ENCODE peak calls at places on chromosomes 1 and 21, in eight cellular contexts. One of them, this sample, is unnamed.
A peak's percentile ranks its signal among the peaks of the same experiment; 100 is the strongest.

GRCh38 chr1:207938016-207938415 is 27.1 kb upstream of the CD34 start:
- DNase-seq in keratinocyte: no peak
- DNase-seq in PC-3: peak; percentile 96
- DNase-seq in fibroblast of lung: no peak
- DNase-seq in HCT116: no peak
- DNase-seq in GM23338: no peak
- DNase-seq in OCI-LY7: no peak
- DNase-seq in SK-N-SH: no peak
- DNase-seq in this sample: no peak

GRCh38 chr1:47848985-47849610 is 148.1 kb downstream of the TRABD2B start:
- DNase-seq in GM23338: no peak
- DNase-seq in OCI-LY7: no peak
- DNase-seq in keratinocyte: no peak
- DNase-seq in PC-3: no peak
- DNase-seq in fibroblast of lung: no peak
- DNase-seq in HCT116: no peak
- DNase-seq in SK-N-SH: peak; percentile 84
- DNase-seq in this sample: no peak

GRCh38 chr1:150971583-150972416 is 2.8 kb downstream of the CERS2 start:
- DNase-seq in fibroblast of lung: peak; percentile 24
- DNase-seq in HCT116: no peak
- DNase-seq in SK-N-SH: peak; percentile 39
- DNase-seq in keratinocyte: no peak
- DNase-seq in PC-3: no peak
- DNase-seq in GM23338: peak; percentile 67
- DNase-seq in OCI-LY7: peak; percentile 32
- DNase-seq in this sample: peak; percentile 50

GRCh38 chr1:10510520-10511493 is 36.1 kb downstream of the PEX14 start:
- DNase-seq in PC-3: peak; percentile 93
- DNase-seq in HCT116: peak; percentile 24
- DNase-seq in fibroblast of lung: peak; percentile 88
- DNase-seq in SK-N-SH: no peak
- DNase-seq in keratinocyte: peak; percentile 72
- DNase-seq in OCI-LY7: no peak
- DNase-seq in GM23338: no peak
- DNase-seq in this sample: no peak

GRCh38 chr1:8844421-8845063 is 27.1 kb upstream of the RERE start:
- DNase-seq in OCI-LY7: no peak
- DNase-seq in SK-N-SH: peak; percentile 80
- DNase-seq in HCT116: no peak
- DNase-seq in fibroblast of lung: no peak
- DNase-seq in keratinocyte: no peak
- DNase-seq in GM23338: no peak
- DNase-seq in PC-3: no peak
- DNase-seq in this sample: no peak

GRCh38 chr1:41980872-41981653 is 62.3 kb upstream of the HIVEP3 start:
- DNase-seq in OCI-LY7: no peak
- DNase-seq in PC-3: peak; percentile 58
- DNase-seq in fibroblast of lung: no peak
- DNase-seq in GM23338: peak; percentile 6
- DNase-seq in keratinocyte: no peak
- DNase-seq in HCT116: no peak
- DNase-seq in SK-N-SH: no peak
- DNase-seq in this sample: no peak

GRCh38 chr1:25619101-25619890 is 2.7 kb downstream of the MAN1C1 start:
- DNase-seq in OCI-LY7: peak; percentile 66
- DNase-seq in PC-3: peak; percentile 19
- DNase-seq in GM23338: peak; percentile 84
- DNase-seq in HCT116: no peak
- DNase-seq in fibroblast of lung: peak; percentile 24
- DNase-seq in keratinocyte: no peak
- DNase-seq in SK-N-SH: peak; percentile 79
- DNase-seq in this sample: peak; percentile 84

GRCh38 chr1:239997515-239998311 is 94.0 kb upstream of the FMN2 start:
- DNase-seq in OCI-LY7: no peak
- DNase-seq in GM23338: peak; percentile 83
- DNase-seq in fibroblast of lung: no peak
- DNase-seq in PC-3: no peak
- DNase-seq in HCT116: no peak
- DNase-seq in SK-N-SH: peak; percentile 89
- DNase-seq in keratinocyte: no peak
- DNase-seq in this sample: peak; percentile 74

GRCh38 chr1:7896994-7897393 is 43.6 kb downstream of the TNFRSF9 start:
- DNase-seq in fibroblast of lung: no peak
- DNase-seq in keratinocyte: no peak
- DNase-seq in SK-N-SH: no peak
- DNase-seq in OCI-LY7: no peak
- DNase-seq in HCT116: no peak
- DNase-seq in PC-3: peak; percentile 82
- DNase-seq in GM23338: no peak
- DNase-seq in this sample: no peak

GRCh38 chr21:42447182-42447581 is 43.5 kb downstream of the UBASH3A start:
- DNase-seq in fibroblast of lung: no peak
- DNase-seq in keratinocyte: no peak
- DNase-seq in HCT116: no peak
- DNase-seq in OCI-LY7: no peak
- DNase-seq in PC-3: no peak
- DNase-seq in GM23338: no peak
- DNase-seq in SK-N-SH: no peak
- DNase-seq in this sample: no peak

GRCh38 chr1:65493792-65494191 is 73.3 kb downstream of the LEPR start:
- DNase-seq in fibroblast of lung: peak; percentile 49
- DNase-seq in SK-N-SH: no peak
- DNase-seq in OCI-LY7: no peak
- DNase-seq in keratinocyte: no peak
- DNase-seq in PC-3: no peak
- DNase-seq in GM23338: no peak
- DNase-seq in HCT116: no peak
- DNase-seq in this sample: no peak

GRCh38 chr1:236081546-236082227 is 16.8 kb upstream of the NID1 start:
- DNase-seq in HCT116: no peak
- DNase-seq in PC-3: peak; percentile 4
- DNase-seq in OCI-LY7: no peak
- DNase-seq in keratinocyte: no peak
- DNase-seq in fibroblast of lung: no peak
- DNase-seq in SK-N-SH: no peak
- DNase-seq in GM23338: no peak
- DNase-seq in this sample: no peak

GRCh38 chr21:37915941-37916794 is at the start of gene KCNJ6:
- DNase-seq in fibroblast of lung: peak; percentile 59
- DNase-seq in SK-N-SH: peak; percentile 87
- DNase-seq in OCI-LY7: no peak
- DNase-seq in keratinocyte: no peak
- DNase-seq in PC-3: no peak
- DNase-seq in GM23338: peak; percentile 94
- DNase-seq in HCT116: no peak
- DNase-seq in this sample: peak; percentile 87

GRCh38 chr1:35568975-35569395 is 4.1 kb upstream of the TFAP2E start:
- DNase-seq in keratinocyte: no peak
- DNase-seq in PC-3: peak; percentile 78
- DNase-seq in HCT116: peak; percentile 35
- DNase-seq in OCI-LY7: peak; percentile 75
- DNase-seq in fibroblast of lung: peak; percentile 66
- DNase-seq in SK-N-SH: peak; percentile 88
- DNase-seq in GM23338: peak; percentile 87
- DNase-seq in this sample: peak; percentile 71

GRCh38 chr21:44779417-44780139 is 22.0 kb downstream of the UBE2G2 start:
- DNase-seq in fibroblast of lung: no peak
- DNase-seq in keratinocyte: no peak
- DNase-seq in GM23338: no peak
- DNase-seq in OCI-LY7: no peak
- DNase-seq in SK-N-SH: no peak
- DNase-seq in PC-3: no peak
- DNase-seq in HCT116: no peak
- DNase-seq in this sample: no peak

GRCh38 chr1:240190881-240191385 is 99.2 kb downstream of the FMN2 start:
- DNase-seq in GM23338: peak; percentile 55
- DNase-seq in keratinocyte: no peak
- DNase-seq in PC-3: peak; percentile 88
- DNase-seq in fibroblast of lung: peak; percentile 97
- DNase-seq in OCI-LY7: no peak
- DNase-seq in HCT116: no peak
- DNase-seq in SK-N-SH: peak; percentile 49
- DNase-seq in this sample: no peak

GRCh38 chr1:206608108-206608698 is 4.1 kb downstream of the EIF2D start:
- DNase-seq in keratinocyte: no peak
- DNase-seq in GM23338: peak; percentile 65
- DNase-seq in OCI-LY7: peak; percentile 60
- DNase-seq in fibroblast of lung: peak; percentile 41
- DNase-seq in SK-N-SH: peak; percentile 64
- DNase-seq in HCT116: peak; percentile 21
- DNase-seq in PC-3: peak; percentile 68
- DNase-seq in this sample: peak; percentile 41

GRCh38 chr21:42376338-42376982 is 10.1 kb upstream of the TFF1 start:
- DNase-seq in fibroblast of lung: no peak
- DNase-seq in PC-3: peak; percentile 31
- DNase-seq in keratinocyte: no peak
- DNase-seq in OCI-LY7: no peak
- DNase-seq in GM23338: peak; percentile 41
- DNase-seq in SK-N-SH: no peak
- DNase-seq in HCT116: no peak
- DNase-seq in this sample: peak; percentile 53

GRCh38 chr1:44610527-44611148 is 63.6 kb downstream of the TMEM53 start:
- DNase-seq in SK-N-SH: no peak
- DNase-seq in OCI-LY7: no peak
- DNase-seq in HCT116: no peak
- DNase-seq in keratinocyte: no peak
- DNase-seq in fibroblast of lung: no peak
- DNase-seq in GM23338: peak; percentile 33
- DNase-seq in PC-3: no peak
- DNase-seq in this sample: no peak

GRCh38 chr1:161706116-161706482 is 930 bp upstream of the FCRLA start:
- DNase-seq in PC-3: no peak
- DNase-seq in HCT116: no peak
- DNase-seq in GM23338: no peak
- DNase-seq in fibroblast of lung: no peak
- DNase-seq in keratinocyte: no peak
- DNase-seq in SK-N-SH: no peak
- DNase-seq in OCI-LY7: no peak
- DNase-seq in this sample: no peak
- H3K4me2 ChIP-seq in PC-3: no peak overlapping the region
- H3K4me2 ChIP-seq in HCT116: peak overlapping the region; percentile 10
- H3K4me2 ChIP-seq in GM23338: no peak overlapping the region
- H3K4me2 ChIP-seq in fibroblast of lung: peak overlapping the region; percentile 21
- H3K4me2 ChIP-seq in keratinocyte: peak overlapping the region; percentile 37
- H3K4me2 ChIP-seq in SK-N-SH: peak overlapping the region; percentile 66
- H3K4me2 ChIP-seq in OCI-LY7: peak overlapping the region; percentile 99
- H3K4me2 ChIP-seq in this sample: no peak overlapping the region

GRCh38 chr1:230073371-230074035 is 6.5 kb downstream of the GALNT2 start:
- DNase-seq in fibroblast of lung: peak; percentile 67
- DNase-seq in keratinocyte: no peak
- DNase-seq in HCT116: no peak
- DNase-seq in OCI-LY7: no peak
- DNase-seq in PC-3: peak; percentile 99
- DNase-seq in GM23338: no peak
- DNase-seq in SK-N-SH: no peak
- DNase-seq in this sample: no peak

GRCh38 chr1:230077011-230077410 is 10.0 kb downstream of the GALNT2 start:
- DNase-seq in HCT116: no peak
- DNase-seq in keratinocyte: no peak
- DNase-seq in OCI-LY7: no peak
- DNase-seq in PC-3: no peak
- DNase-seq in fibroblast of lung: no peak
- DNase-seq in SK-N-SH: no peak
- DNase-seq in GM23338: no peak
- DNase-seq in this sample: no peak

GRCh38 chr1:230072866-230073265 is 5.8 kb downstream of the GALNT2 start:
- DNase-seq in fibroblast of lung: no peak
- DNase-seq in HCT116: no peak
- DNase-seq in SK-N-SH: no peak
- DNase-seq in PC-3: no peak
- DNase-seq in OCI-LY7: no peak
- DNase-seq in keratinocyte: no peak
- DNase-seq in GM23338: no peak
- DNase-seq in this sample: no peak

GRCh38 chr1:230074270-230074669 is 7.2 kb downstream of the GALNT2 start:
- DNase-seq in HCT116: no peak
- DNase-seq in SK-N-SH: no peak
- DNase-seq in fibroblast of lung: no peak
- DNase-seq in PC-3: no peak
- DNase-seq in OCI-LY7: no peak
- DNase-seq in keratinocyte: no peak
- DNase-seq in GM23338: no peak
- DNase-seq in this sample: no peak

DNA sequence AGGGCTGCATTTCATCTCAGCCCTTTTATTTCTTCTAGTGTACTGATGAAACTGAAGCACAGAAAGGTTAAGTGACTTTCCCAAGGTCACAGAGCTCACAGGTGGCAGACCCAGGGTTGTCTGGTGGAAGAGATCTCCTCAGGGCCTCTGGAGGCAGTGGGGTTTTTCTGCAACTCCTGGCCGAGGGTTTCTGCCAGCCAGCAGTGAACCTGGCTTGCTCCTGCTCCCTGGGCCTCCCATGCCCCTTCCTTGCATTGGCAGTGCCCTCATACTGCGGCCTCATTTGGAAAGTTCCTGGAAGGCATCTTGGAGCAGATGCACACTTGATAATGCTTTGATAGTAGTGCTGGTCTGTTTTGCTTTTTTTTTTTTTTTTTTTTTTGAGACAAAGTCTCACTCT is 7.7 kb downstream of the GALNT2 start:
- DNase-seq in keratinocyte: no peak
- DNase-seq in GM23338: no peak
- DNase-seq in HCT116: no peak
- DNase-seq in PC-3: no peak
- DNase-seq in OCI-LY7: no peak
- DNase-seq in fibroblast of lung: no peak
- DNase-seq in SK-N-SH: no peak
- DNase-seq in this sample: no peak
- TF ChIP-seq CTCF in keratinocyte: no peak
- TF ChIP-seq CTCF in GM23338: no peak
- TF ChIP-seq CTCF in HCT116: no peak
- TF ChIP-seq CTCF in PC-3: no peak
- TF ChIP-seq CTCF in OCI-LY7: no peak
- TF ChIP-seq CTCF in fibroblast of lung: no peak
- TF ChIP-seq CTCF in SK-N-SH: no peak
- TF ChIP-seq CTCF in this sample: no peak

GRCh38 chr1:231170875-231171274 is 9.0 kb downstream of the TRIM67 start:
- DNase-seq in GM23338: peak; percentile 71
- DNase-seq in keratinocyte: no peak
- DNase-seq in fibroblast of lung: no peak
- DNase-seq in OCI-LY7: peak; percentile 18
- DNase-seq in HCT116: no peak
- DNase-seq in PC-3: no peak
- DNase-seq in SK-N-SH: no peak
- DNase-seq in this sample: no peak
- H3K4me2 ChIP-seq in GM23338: no peak overlapping the region
- H3K4me2 ChIP-seq in keratinocyte: no peak overlapping the region
- H3K4me2 ChIP-seq in fibroblast of lung: no peak overlapping the region
- H3K4me2 ChIP-seq in OCI-LY7: no peak overlapping the region
- H3K4me2 ChIP-seq in HCT116: no peak overlapping the region
- H3K4me2 ChIP-seq in PC-3: no peak overlapping the region
- H3K4me2 ChIP-seq in SK-N-SH: no peak overlapping the region
- H3K4me2 ChIP-seq in this sample: no peak overlapping the region

DNA sequence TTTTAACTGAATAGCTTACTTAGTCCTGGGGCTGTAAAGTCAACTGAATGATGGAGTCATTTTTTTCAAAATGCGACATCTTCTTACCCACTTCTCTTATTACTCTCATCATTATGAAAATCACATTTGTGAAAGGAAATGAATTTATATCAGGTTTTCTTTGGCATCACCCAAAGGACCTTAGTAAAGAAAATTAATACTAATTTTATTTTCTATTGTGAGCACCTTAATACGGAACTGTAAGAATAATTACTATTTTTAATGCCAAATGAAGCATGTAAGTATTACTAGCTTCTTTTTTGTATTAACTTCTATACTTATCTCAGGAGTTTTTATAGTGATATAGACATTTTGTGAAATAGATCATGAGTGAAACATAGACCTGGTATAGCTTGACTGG is 30.9 kb downstream of the PTPRC start:
- DNase-seq in keratinocyte: no peak
- DNase-seq in OCI-LY7: no peak
- DNase-seq in GM23338: no peak
- DNase-seq in SK-N-SH: no peak
- DNase-seq in HCT116: no peak
- DNase-seq in fibroblast of lung: no peak
- DNase-seq in PC-3: no peak
- DNase-seq in this sample: no peak
- TF ChIP-seq CTCF in keratinocyte: no peak
- TF ChIP-seq CTCF in OCI-LY7: no peak
- TF ChIP-seq CTCF in GM23338: no peak
- TF ChIP-seq CTCF in SK-N-SH: no peak
- TF ChIP-seq CTCF in HCT116: no peak
- TF ChIP-seq CTCF in fibroblast of lung: no peak
- TF ChIP-seq CTCF in PC-3: no peak
- TF ChIP-seq CTCF in this sample: no peak